ENCODE peak calls at places on chromosomes 12 and 14, in six cellular contexts. M, W, C, U, D and L are unnamed samples.

GRCh38 chr12:117903441-117903840 is 65.3 kb downstream of the KSR2 start:
- DNase-seq in M (no peak), W (no peak), C (no peak), U (no peak), D (no peak), L (no peak)

GRCh38 chr12:132282950-132283771 is 46.2 kb downstream of the GALNT9 start:
- DNase-seq in M (no peak), W (no peak), C (no peak), U (no peak), D (no peak), L (no peak)

GRCh38 chr12:107079172-107080011 is 14.0 kb downstream of the CRY1 start:
- DNase-seq in M (no peak), W (no peak), C (no peak), U (peak), D (peak), L (no peak)

GRCh38 chr14:104326848-104327247 is 188.5 kb downstream of the KIF26A start:
- DNase-seq in M (no peak), W (no peak), C (no peak), U (no peak), D (no peak), L (no peak)

GRCh38 chr12:110349521-110350151 is 53.9 kb downstream of the ANAPC7 start:
- DNase-seq in M (no peak), W (no peak), C (no peak), U (no peak), D (no peak), L (no peak)

GRCh38 chr12:130081420-130081819 is 80.8 kb upstream of the FZD10 start:
- DNase-seq in M (no peak), W (no peak), C (no peak), U (no peak), D (no peak), L (no peak)

GRCh38 chr12:8038659-8039114 is 6.2 kb downstream of the FOXJ2 start:
- DNase-seq in M (peak), W (peak), C (peak), U (no peak), D (peak), L (no peak)

GRCh38 chr14:100027771-100028490 is 37.3 kb upstream of the EVL start:
- DNase-seq in M (no peak), W (no peak), C (no peak), U (no peak), D (peak), L (no peak)

GRCh38 chr14:98189944-98190343 is 1082.1 kb downstream of the BCL11B start:
- DNase-seq in M (no peak), W (no peak), C (no peak), U (no peak), D (no peak), L (no peak)

GRCh38 chr12:97977870-97978269 is 515.3 kb downstream of the RMST start:
- DNase-seq in M (no peak), W (no peak), C (no peak), U (no peak), D (no peak), L (no peak)

GRCh38 chr14:98974113-98974512 is 297.9 kb downstream of the BCL11B start:
- DNase-seq in M (no peak), W (no peak), C (no peak), U (no peak), D (no peak), L (no peak)

GRCh38 chr12:108896817-108897216 is 16.9 kb downstream of the DAO start:
- DNase-seq in M (no peak), W (no peak), C (no peak), U (no peak), D (no peak), L (no peak)

GRCh38 chr14:92328664-92329255 is 5.8 kb downstream of the SLC24A4 start:
- DNase-seq in M (no peak), W (no peak), C (no peak), U (no peak), D (no peak), L (no peak)

GRCh38 chr12:115375188-115375991 is 691.4 kb upstream of the TBX3 start:
- DNase-seq in M (no peak), W (no peak), C (no peak), U (no peak), D (peak), L (no peak)

GRCh38 chr12:67299936-67300335 is 30.8 kb downstream of the CAND1 start:
- DNase-seq in M (no peak), W (no peak), C (no peak), U (no peak), D (no peak), L (no peak)

GRCh38 chr14:20680843-20681347 is 3.5 kb upstream of the RNASE4 start:
- DNase-seq in M (no peak), W (peak), C (no peak), U (no peak), D (no peak), L (no peak)

GRCh38 chr12:109310247-109311125 is 1.4 kb upstream of the FOXN4 start:
- DNase-seq in M (no peak), W (no peak), C (no peak), U (no peak), D (no peak), L (no peak)

GRCh38 chr12:74264692-74265091 is 272.9 kb upstream of the ATXN7L3B start:
- DNase-seq in M (no peak), W (no peak), C (no peak), U (no peak), D (no peak), L (no peak)

GRCh38 chr12:6771509-6772330 is 600 bp upstream of the LAG3 start:
- DNase-seq in M (no peak), W (no peak), C (no peak), U (no peak), D (no peak), L (peak)

GRCh38 chr14:104805326-104805678 is 4.4 kb downstream of the ZBTB42 start:
- DNase-seq in M (no peak), W (no peak), C (peak), U (peak), D (peak), L (peak)

GRCh38 chr14:90487031-90487430 is 90.2 kb downstream of the CALM1 start:
- DNase-seq in M (no peak), W (no peak), C (peak), U (no peak), D (no peak), L (no peak)

GRCh38 chr12:56104815-56105476 is 587 bp downstream of the PA2G4 start:
- DNase-seq in M (no peak), W (no peak), C (no peak), U (no peak), D (no peak), L (no peak)

GRCh38 chr14:33567003-33567735 is 383.7 kb downstream of the EGLN3 start:
- DNase-seq in M (no peak), W (no peak), C (no peak), U (no peak), D (no peak), L (no peak)

GRCh38 chr12:102034346-102034745 is 27.4 kb downstream of the WASHC3 start:
- DNase-seq in M (no peak), W (no peak), C (no peak), U (no peak), D (peak), L (no peak)

GRCh38 chr12:39905152-39905551 is 200.7 kb downstream of the SLC2A13 start:
- DNase-seq in M (peak), W (peak), C (peak), U (no peak), D (peak), L (peak)

GRCh38 chr14:37172024-37172869 is at the start of gene SLC25A21:
- DNase-seq in M (peak), W (peak), C (peak), U (peak), D (peak), L (peak)

GRCh38 chr14:54169254-54169924 is 212.8 kb upstream of the BMP4 start:
- DNase-seq in M (no peak), W (no peak), C (no peak), U (no peak), D (peak), L (no peak)

GRCh38 chr14:92861856-92862807 is 60.8 kb upstream of the CHGA start:
- DNase-seq in M (no peak), W (no peak), C (no peak), U (no peak), D (no peak), L (no peak)

GRCh38 chr12:12327802-12328201 is 22.2 kb downstream of the MANSC1 start:
- DNase-seq in M (peak), W (no peak), C (no peak), U (peak), D (peak), L (no peak)

GRCh38 chr12:82326905-82327503 is 31.2 kb downstream of the CCDC59 start:
- DNase-seq in M (no peak), W (no peak), C (no peak), U (peak), D (peak), L (no peak)

GRCh38 chr14:60092516-60092915 is 793 bp downstream of the PCNX4 start:
- DNase-seq in M (peak), W (peak), C (no peak), U (peak), D (peak), L (peak)

DNA sequence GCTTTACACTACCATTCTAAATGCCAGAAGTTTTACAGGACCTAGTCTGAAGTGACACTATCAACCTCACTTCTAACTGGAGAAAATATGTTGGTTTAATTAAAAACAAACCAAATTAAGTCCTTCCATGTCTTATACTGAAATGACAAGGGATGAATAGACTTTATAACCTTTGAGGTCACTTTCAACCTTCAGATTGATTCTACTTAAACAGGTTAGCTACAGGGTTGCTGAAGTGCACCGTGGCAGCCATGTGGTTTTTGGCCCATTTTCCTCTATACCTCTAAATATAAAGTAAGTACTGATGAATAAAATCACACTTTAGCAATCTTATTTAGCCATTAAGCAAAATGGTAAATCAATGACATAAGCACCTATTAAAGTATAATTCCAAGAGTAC is 3.9 kb downstream of the SLC38A2 start:
- DNase-seq in M (no peak), W (no peak), C (no peak), U (no peak), D (no peak), L (no peak)
- H3K4me3 ChIP-seq in M (no peak), W (peak), C (peak), U (peak), D (peak), L (peak)

DNA sequence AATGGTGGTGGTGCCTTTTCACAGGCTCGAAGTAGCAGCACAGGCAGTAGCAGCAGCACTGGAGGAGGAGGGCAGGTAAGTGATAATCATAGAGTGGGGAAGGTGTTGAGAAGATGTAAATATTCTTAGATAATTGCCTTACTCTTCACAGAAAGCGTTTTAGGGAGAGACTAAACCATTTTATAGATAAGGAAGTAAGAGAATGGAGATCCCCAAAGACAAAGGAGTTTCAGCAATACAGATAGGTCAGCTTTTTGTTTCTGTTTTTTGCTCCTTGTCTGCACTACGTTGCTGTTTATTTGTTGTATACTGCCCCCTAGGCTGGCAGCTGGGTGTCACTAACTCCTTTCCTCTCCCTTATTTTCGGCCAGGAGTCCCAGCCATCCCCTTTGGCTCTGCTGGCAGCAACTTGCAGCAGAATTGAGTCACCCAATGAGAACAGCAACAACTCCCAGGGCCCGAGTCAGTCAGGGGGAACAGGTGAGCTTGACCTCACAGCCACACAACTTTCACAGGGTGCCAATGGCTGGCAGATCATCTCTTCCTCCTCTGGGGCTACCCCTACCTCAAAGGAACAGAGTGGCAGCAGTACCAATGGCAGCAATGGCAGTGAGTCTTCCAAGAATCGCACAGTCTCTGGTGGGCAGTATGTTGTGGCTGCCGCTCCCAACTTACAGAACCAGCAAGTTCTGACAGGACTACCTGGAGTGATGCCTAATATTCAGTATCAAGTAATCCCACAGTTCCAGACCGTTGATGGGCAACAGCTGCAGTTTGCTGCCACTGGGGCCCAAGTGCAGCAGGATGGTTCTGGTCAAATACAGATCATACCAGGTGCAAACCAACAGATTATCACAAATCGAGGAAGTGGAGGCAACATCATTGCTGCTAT is 2.0 kb downstream of the SP1 start:
- DNase-seq in M (peak), W (peak), C (peak), U (no peak), D (peak), L (peak)
- TF ChIP-seq POLR2A in M (no peak), W (no peak), C (no peak), U (no peak), D (no peak), L (no peak)

GRCh38 chr12:53999596-54000104 is 311 bp upstream of the HOXC9 start:
- DNase-seq in M (no peak), W (no peak), C (no peak), U (peak), D (peak), L (no peak)
- TF ChIP-seq CTCF in M (no peak), W (no peak), C (no peak), U (no peak), D (no peak), L (no peak)

DNA sequence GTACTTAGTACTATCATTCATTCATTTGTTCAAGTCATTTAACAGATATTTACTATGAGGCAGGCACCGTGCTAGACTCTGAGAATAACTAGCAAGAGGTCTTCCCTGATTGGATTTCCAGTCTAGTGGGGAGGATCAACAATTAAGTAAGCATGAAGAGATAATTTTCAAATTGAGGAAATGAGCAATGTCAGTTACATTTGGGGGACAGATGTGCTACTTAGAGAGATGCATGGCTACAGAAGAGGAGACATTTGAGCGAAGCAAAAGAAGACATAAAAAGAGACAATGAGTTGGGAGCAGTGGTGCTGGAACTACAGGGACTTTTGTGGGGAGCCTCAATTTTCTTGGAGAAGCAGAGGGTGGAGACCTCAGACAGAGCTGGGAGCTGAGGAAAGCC is 7.7 kb downstream of the KCNA5 start:
- DNase-seq in M (no peak), W (no peak), C (no peak), U (no peak), D (no peak), L (no peak)
- H3K4me3 ChIP-seq in M (no peak), W (no peak), C (no peak), U (no peak), D (no peak), L (no peak)

DNA sequence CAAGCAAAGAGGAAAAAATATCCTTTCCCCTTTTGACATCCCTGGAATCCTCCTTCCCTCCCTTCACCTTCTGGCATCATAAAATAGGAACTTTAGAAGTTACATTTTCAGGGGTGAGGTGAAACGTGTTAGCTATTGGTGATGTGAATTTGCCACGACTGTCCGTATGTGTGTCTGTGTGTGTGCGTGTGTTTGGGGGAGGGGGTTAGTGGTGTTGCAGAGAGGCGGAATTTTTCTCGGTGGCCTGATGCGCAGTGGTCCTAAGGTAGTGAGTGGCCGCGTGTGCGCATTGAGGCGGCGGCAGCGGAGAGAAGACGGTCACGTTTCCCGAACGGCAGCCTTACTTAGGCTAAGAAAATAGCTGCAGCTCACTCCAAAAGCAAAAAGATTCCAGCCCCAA is 4.5 kb downstream of the FLRT2 start:
- DNase-seq in M (peak), W (no peak), C (no peak), U (no peak), D (peak), L (peak)
- TF ChIP-seq POLR2A in M (no peak), W (no peak), C (no peak), U (no peak), D (no peak), L (no peak)

DNA sequence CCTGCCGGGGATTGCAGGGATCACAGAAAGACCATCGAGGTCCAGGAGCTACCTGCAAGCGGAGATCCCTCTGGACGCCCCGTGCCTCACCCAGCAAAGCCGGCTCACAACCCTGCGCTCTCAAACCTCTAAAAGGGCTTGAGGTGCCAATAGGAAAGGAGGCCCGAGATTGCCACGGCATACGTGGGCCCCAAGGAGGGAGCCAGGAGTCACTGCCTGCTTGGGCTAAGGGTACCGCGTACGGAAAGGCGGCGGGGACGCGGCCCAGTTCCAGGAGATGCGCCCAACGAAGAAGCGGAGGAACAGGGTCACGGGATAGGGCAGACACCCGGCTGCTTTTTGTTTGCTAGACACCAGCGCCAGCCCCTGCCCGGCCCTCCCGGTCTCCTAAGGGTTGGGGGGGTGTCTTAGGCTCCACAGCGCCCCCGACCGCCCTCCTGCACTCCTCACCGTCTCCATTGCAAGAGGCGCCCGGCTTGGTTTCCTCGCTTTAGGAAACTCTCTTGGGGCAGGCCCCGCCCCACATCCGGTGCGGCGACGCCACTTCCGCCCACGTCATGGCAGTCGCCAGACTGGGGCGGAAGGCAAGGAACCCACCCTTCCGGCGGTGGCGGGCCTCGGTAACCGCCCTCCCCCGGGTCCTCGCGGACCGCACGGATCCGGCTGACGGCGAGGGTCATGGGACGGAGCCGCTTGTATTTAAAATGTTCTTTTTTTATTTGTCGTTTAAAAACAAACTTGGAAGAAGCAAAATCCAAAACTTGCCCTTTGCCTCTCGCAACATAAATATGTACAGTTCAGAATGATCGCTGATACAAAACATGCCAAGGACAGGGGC is at the start of gene PRKAG1:
- DNase-seq in M (peak), W (peak), C (peak), U (peak), D (peak), L (peak)
- TF ChIP-seq CTCF in M (no peak), W (no peak), C (peak), U (peak), D (peak), L (peak)

GRCh38 chr12:15910468-15910863 is 666 bp upstream of the DERA start:
- DNase-seq in M (no peak), W (no peak), C (no peak), U (no peak), D (no peak), L (no peak)
- H3K4me3 ChIP-seq in M (no peak), W (no peak), C (peak), U (peak), D (peak), L (peak)

GRCh38 chr12:94769040-94769420 is 118.7 kb upstream of the TMCC3 start:
- DNase-seq in M (no peak), W (peak), C (no peak), U (no peak), D (no peak), L (no peak)
- TF ChIP-seq POLR2A in M (no peak), W (no peak), C (no peak), U (no peak), D (no peak), L (no peak)